ENCODE peak calls at places on chromosomes 5 and 9, in five cellular contexts. G is MM.1S, V is neural progenitor cell, W is fibroblast of mammary gland, Q is foreskin fibroblast. P is an unnamed sample.

GRCh38 chr5:54401515-54401914 is 54.0 kb upstream of the HSPB3 start:
- DNase-seq in G (peak; percentile 58), V (no peak), W (no peak), Q (no peak), P (no peak)

GRCh38 chr5:52693279-52693678 is 94.4 kb upstream of the ITGA1 start:
- DNase-seq in G (no peak), V (peak; percentile 50), W (peak; percentile 49), Q (no peak), P (peak; percentile 55)

GRCh38 chr9:134984372-134985240 is 66.9 kb upstream of the FCN1 start:
- DNase-seq in G (no peak), V (no peak), W (no peak), Q (no peak), P (no peak)

GRCh38 chr5:4862500-4862899 is 277.6 kb upstream of the ADAMTS16 start:
- DNase-seq in G (peak; percentile 40), V (peak; percentile 64), W (peak; percentile 60), Q (peak; percentile 12), P (peak; percentile 48)

GRCh38 chr5:135599421-135600140 is 20.8 kb upstream of the CXCL14 start:
- DNase-seq in G (no peak), V (no peak), W (no peak), Q (no peak), P (no peak)

GRCh38 chr5:59749782-59750520 is 143.6 kb downstream of the PDE4D start:
- DNase-seq in G (no peak), V (no peak), W (no peak), Q (no peak), P (no peak)

GRCh38 chr9:113005777-113006176 is 6.2 kb downstream of the ZNF883 start:
- DNase-seq in G (no peak), V (no peak), W (no peak), Q (no peak), P (no peak)

GRCh38 chr5:64147849-64148441 is 17.7 kb upstream of the RNF180 start:
- DNase-seq in G (peak; percentile 51), V (peak; percentile 75), W (peak; percentile 54), Q (peak; percentile 25), P (peak; percentile 60)

GRCh38 chr9:91395553-91396470 is 27.8 kb downstream of the NFIL3 start:
- DNase-seq in G (peak; percentile 63), V (no peak), W (peak; percentile 90), Q (peak; percentile 70), P (peak; percentile 75)

GRCh38 chr5:173772407-173773059 is 115.6 kb upstream of the CPEB4 start:
- DNase-seq in G (no peak), V (no peak), W (peak; percentile 48), Q (peak; percentile 27), P (no peak)

GRCh38 chr9:31839273-31839672 is 545.2 kb upstream of the ACO1 start:
- DNase-seq in G (peak; percentile 16), V (peak; percentile 21), W (no peak), Q (no peak), P (peak; percentile 47)

GRCh38 chr5:133783481-133783880 is 171.1 kb upstream of the FSTL4 start:
- DNase-seq in G (no peak), V (no peak), W (peak; percentile 18), Q (no peak), P (no peak)

GRCh38 chr9:7983361-7983974 is 183.9 kb upstream of the DMAC1 start:
- DNase-seq in G (no peak), V (peak; percentile 18), W (no peak), Q (no peak), P (no peak)

GRCh38 chr5:52894451-52894850 is 94.7 kb upstream of the ITGA2 start:
- DNase-seq in G (no peak), V (no peak), W (no peak), Q (no peak), P (no peak)

GRCh38 chr9:84146893-84147705 is 166.5 kb downstream of the RMI1 start:
- DNase-seq in G (no peak), V (no peak), W (no peak), Q (no peak), P (no peak)

GRCh38 chr5:19927919-19928318 is 60.1 kb downstream of the CDH18 start:
- DNase-seq in G (no peak), V (peak; percentile 28), W (peak; percentile 8), Q (no peak), P (no peak)

GRCh38 chr5:55102345-55102744 is at the start of gene GZMA:
- DNase-seq in G (peak; percentile 65), V (no peak), W (no peak), Q (no peak), P (no peak)

GRCh38 chr5:168046163-168046562 is 245.3 kb upstream of the WWC1 start:
- DNase-seq in G (no peak), V (no peak), W (no peak), Q (no peak), P (no peak)

GRCh38 chr5:5726401-5726800 is 303.9 kb downstream of the ICE1 start:
- DNase-seq in G (no peak), V (no peak), W (no peak), Q (no peak), P (no peak)

GRCh38 chr5:139660916-139661814 is 13.0 kb downstream of the CXXC5 start:
- DNase-seq in G (no peak), V (peak; percentile 63), W (peak; percentile 96), Q (peak; percentile 96), P (peak; percentile 97)

GRCh38 chr5:77396017-77396416 is 96.1 kb downstream of the WDR41 start:
- DNase-seq in G (peak; percentile 16), V (no peak), W (no peak), Q (no peak), P (no peak)

GRCh38 chr5:148474025-148474511 is 90.3 kb downstream of the FBXO38 start:
- DNase-seq in G (no peak), V (no peak), W (peak; percentile 76), Q (no peak), P (peak; percentile 63)

GRCh38 chr9:96222132-96222531 is 79.8 kb downstream of the HSD17B3 start:
- DNase-seq in G (no peak), V (peak; percentile 26), W (peak; percentile 19), Q (no peak), P (peak; percentile 32)

GRCh38 chr9:96217756-96218693 is 84.0 kb downstream of the HSD17B3 start:
- DNase-seq in G (peak; percentile 69), V (peak; percentile 93), W (peak; percentile 59), Q (peak; percentile 43), P (peak; percentile 64)

GRCh38 chr9:96217358-96217755 is 84.6 kb downstream of the HSD17B3 start:
- DNase-seq in G (no peak), V (peak; percentile 77), W (no peak), Q (no peak), P (no peak)

GRCh38 chr9:96218821-96219614 is 83.0 kb downstream of the HSD17B3 start:
- DNase-seq in G (no peak), V (no peak), W (no peak), Q (no peak), P (no peak)

DNA sequence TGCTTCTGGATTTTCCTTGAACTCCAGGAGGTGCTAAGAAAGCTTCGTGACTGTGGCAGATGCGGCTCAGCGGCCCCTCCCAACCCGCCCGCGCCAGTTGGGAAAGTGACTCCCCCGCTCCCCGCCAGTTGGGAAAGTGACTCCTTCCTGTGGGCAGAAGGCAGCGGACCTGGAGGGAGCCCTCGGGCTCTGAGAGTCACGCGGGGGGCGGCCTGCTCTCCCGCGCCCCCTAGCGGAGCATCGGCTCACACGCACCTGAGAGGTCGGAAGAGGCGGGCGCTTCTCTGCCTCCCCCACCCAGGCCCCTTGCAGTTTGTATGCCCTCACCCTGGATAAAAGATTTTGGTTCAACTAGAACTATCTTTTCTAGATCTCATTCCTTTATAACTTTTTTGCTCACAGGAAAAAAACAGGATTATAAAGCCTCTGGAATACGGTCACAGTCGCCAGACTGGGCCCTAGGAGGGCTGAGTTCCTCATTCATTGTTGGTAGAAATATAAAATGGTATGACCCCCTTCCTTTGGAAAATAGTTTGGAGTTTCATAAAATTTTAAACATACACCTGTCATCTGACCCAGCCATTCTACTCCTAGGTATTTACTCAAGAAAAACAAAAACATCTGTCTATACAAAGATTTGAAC is 82.2 kb downstream of the HSD17B3 start:
- DNase-seq in G (no peak), V (peak; percentile 28), W (peak; percentile 61), Q (no peak), P (peak; percentile 9)
- TF ChIP-seq CTCF in G (peak; percentile 41), V (peak; percentile 66), W (peak; percentile 57), Q (peak; percentile 25), P (peak; percentile 44)

DNA sequence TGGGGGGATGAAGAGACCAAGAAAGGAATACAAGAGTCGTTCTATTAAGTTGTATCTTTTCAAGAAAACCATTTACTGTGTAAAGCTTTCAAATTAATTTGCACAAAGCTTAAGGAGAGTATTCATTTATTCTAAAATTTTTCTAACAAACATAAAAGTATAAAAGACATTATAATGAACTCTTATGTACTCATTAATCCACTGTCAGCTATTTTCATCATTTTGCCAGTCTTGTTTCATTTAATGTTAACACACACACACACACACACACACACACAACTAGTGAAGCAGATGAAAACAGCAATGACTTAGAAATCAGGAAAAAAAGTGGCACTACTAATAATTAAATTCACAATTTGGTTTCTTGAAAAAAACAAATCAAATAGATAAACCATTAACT is 176.7 kb downstream of the TLE1 start:
- DNase-seq in G (no peak), V (no peak), W (no peak), Q (no peak), P (no peak)
- TF ChIP-seq CTCF in G (no peak), V (no peak), W (no peak), Q (no peak), P (no peak)

GRCh38 chr5:28780083-28780692 is 1741.8 kb upstream of the CDH9 start:
- DNase-seq in G (no peak), V (no peak), W (no peak), Q (no peak), P (no peak)

GRCh38 chr5:28779161-28779754 is 1740.9 kb upstream of the CDH9 start:
- DNase-seq in G (no peak), V (peak; percentile 26), W (no peak), Q (no peak), P (peak; percentile 42)
- TF ChIP-seq CTCF in G (peak; percentile 16), V (peak; percentile 46), W (no peak), Q (no peak), P (peak; percentile 30)

GRCh38 chr9:137190315-137190853 is 1.9 kb downstream of the SSNA1 start:
- DNase-seq in G (no peak), V (no peak), W (no peak), Q (no peak), P (no peak)
- TF ChIP-seq CTCF in G (no peak), V (no peak), W (no peak), Q (peak; percentile 7), P (no peak)

GRCh38 chr5:154092356-154092755 is 53.6 kb downstream of the MFAP3 start:
- DNase-seq in G (no peak), V (no peak), W (no peak), Q (no peak), P (no peak)
- TF ChIP-seq CTCF in G (no peak), V (no peak), W (no peak), Q (no peak), P (no peak)

P was measured in MCF 10A.